ENCODE peak calls at places on chromosomes 2 and 18, in nine cellular contexts. X, U, V, T, L, D, Y, K and S are unnamed samples.

GRCh38 chr18:57748770-57749603 is 54.1 kb downstream of the ATP8B1 start:
- DNase-seq in X (no peak), K (no peak), U (no peak), Y (peak; percentile 21), T (peak; percentile 44), D (no peak), V (no peak), L (no peak), S (no peak)

GRCh38 chr2:135798762-135799161 is 38.2 kb downstream of the LCT start:
- DNase-seq in D (no peak), Y (no peak), X (no peak), U (no peak), K (no peak), T (no peak), V (no peak), L (no peak), S (no peak)

GRCh38 chr2:191869781-191870180 is 22.9 kb upstream of the CAVIN2 start:
- DNase-seq in K (no peak), D (no peak), Y (no peak), V (no peak), T (no peak), L (no peak), X (no peak), U (no peak), S (no peak)

GRCh38 chr2:120415728-120416509 is 70.0 kb downstream of the INHBB start:
- DNase-seq in X (no peak), Y (no peak), U (no peak), L (no peak), V (no peak), D (no peak), K (no peak), T (no peak), S (no peak)

GRCh38 chr2:66550826-66551225 is 115.9 kb downstream of the MEIS1 start:
- DNase-seq in U (no peak), L (no peak), K (no peak), Y (no peak), X (no peak), T (no peak), D (no peak), V (no peak), S (no peak)

GRCh38 chr2:15731213-15731888 is 139.7 kb downstream of the DDX1 start:
- DNase-seq in X (no peak), U (no peak), K (no peak), L (no peak), V (no peak), D (no peak), T (no peak), Y (no peak), S (no peak)

GRCh38 chr2:226334981-226335720 is 464.5 kb downstream of the IRS1 start:
- DNase-seq in Y (no peak), U (no peak), K (no peak), L (no peak), X (no peak), T (no peak), D (no peak), V (no peak), S (no peak)

GRCh38 chr18:76376668-76377358 is 118.2 kb downstream of the ZNF516 start:
- DNase-seq in U (no peak), V (no peak), L (no peak), T (no peak), X (no peak), K (no peak), Y (no peak), D (no peak), S (no peak)

GRCh38 chr2:65708129-65708528 is 275.7 kb upstream of the SPRED2 start:
- DNase-seq in Y (no peak), X (no peak), K (no peak), L (no peak), V (no peak), U (no peak), T (no peak), D (no peak), S (no peak)

GRCh38 chr2:240648155-240648649 is 22.9 kb downstream of the GPR35 start:
- DNase-seq in L (no peak), D (no peak), U (no peak), X (no peak), Y (no peak), K (no peak), V (no peak), T (no peak), S (no peak)

GRCh38 chr18:24491882-24492281 is 31.4 kb downstream of the HRH4 start:
- DNase-seq in Y (no peak), V (no peak), L (no peak), K (no peak), U (no peak), T (no peak), D (no peak), X (peak; percentile 14), S (no peak)

GRCh38 chr2:224887159-224887558 is 155.1 kb downstream of the DOCK10 start:
- DNase-seq in T (no peak), D (no peak), V (no peak), Y (no peak), U (no peak), L (no peak), X (no peak), K (no peak), S (no peak)

GRCh38 chr2:100779908-100780202 is 40.1 kb upstream of the NPAS2 start:
- DNase-seq in V (no peak), Y (no peak), K (no peak), T (no peak), X (no peak), D (no peak), U (no peak), L (no peak), S (no peak)

GRCh38 chr2:234165421-234165820 is 114.9 kb downstream of the SPP2 start:
- DNase-seq in L (no peak), Y (no peak), D (no peak), K (no peak), X (no peak), T (no peak), V (no peak), U (no peak), S (no peak)

GRCh38 chr2:233436691-233437438 is 82.6 kb downstream of the DGKD start:
- DNase-seq in D (no peak), X (peak; percentile 4), L (no peak), T (no peak), K (no peak), U (no peak), Y (no peak), V (peak; percentile 57), S (peak; percentile 12)

GRCh38 chr2:152166633-152167032 is 8.9 kb downstream of the STAM2 start:
- DNase-seq in L (no peak), U (no peak), Y (no peak), X (no peak), T (no peak), D (no peak), V (no peak), K (no peak), S (no peak)

GRCh38 chr18:62324917-62325805 is at the start of gene TNFRSF11A:
- DNase-seq in X (peak; percentile 83), D (no peak), T (peak; percentile 38), Y (peak; percentile 82), V (peak; percentile 27), K (no peak), L (no peak), U (peak; percentile 57), S (no peak)

GRCh38 chr18:6054443-6054842 is 159.1 kb upstream of the TMEM200C start:
- DNase-seq in X (no peak), K (no peak), L (no peak), Y (no peak), U (no peak), T (no peak), D (no peak), V (no peak), S (no peak)

GRCh38 chr2:103401621-103402020 is 639.8 kb downstream of the TMEM182 start:
- DNase-seq in T (no peak), L (no peak), U (no peak), K (no peak), Y (no peak), V (no peak), D (peak; percentile 78), X (no peak), S (no peak)

DNA sequence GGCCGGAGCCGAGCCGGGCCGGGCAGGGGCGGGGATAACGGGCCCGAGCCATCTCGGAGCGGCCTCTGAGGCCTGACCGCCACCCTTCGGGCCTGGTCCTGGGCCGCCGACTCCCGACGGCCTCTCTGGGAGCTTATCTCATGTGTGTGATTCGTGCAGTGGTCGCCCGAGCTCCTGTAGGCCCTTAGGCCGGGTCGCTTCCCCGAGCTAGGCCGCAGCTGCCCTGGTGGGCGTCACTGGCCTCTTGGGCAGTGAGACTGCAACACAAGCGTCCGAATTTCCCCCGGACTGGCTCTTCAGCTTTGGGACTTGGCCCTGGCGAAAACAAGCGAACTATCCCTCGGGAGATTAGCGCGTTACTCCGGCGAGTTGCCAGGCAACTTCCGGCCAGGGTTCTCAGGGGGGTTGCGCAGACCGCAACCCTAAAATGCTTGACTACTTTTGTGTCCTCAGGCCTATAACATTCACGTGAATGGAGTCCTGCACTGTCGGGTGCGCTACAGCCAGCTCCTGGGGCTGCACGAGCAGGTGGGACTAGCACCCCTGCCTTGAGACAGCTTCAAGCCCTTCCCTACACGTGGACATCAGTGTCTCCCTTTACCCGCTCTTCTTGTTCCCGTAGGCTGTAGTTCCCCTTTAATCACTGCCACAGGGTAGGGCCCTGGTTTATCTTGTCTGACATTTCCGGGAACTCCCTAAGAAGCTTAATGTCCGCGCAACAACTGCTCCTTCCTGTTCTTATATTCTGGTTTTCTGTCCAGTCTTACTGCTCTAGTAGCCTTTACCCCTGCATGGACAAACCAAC is 602 bp downstream of the SNX17 start:
- DNase-seq in D (no peak), T (peak; percentile 29), L (no peak), U (no peak), K (no peak), Y (peak; percentile 26), X (peak; percentile 54), V (peak; percentile 61), S (peak; percentile 66)
- TF ChIP-seq POLR2A in D (no peak), T (no peak), L (no peak), U (peak; percentile 13), K (no peak), Y (peak; percentile 69), X (peak; percentile 66), V (no peak), S (no peak)

DNA sequence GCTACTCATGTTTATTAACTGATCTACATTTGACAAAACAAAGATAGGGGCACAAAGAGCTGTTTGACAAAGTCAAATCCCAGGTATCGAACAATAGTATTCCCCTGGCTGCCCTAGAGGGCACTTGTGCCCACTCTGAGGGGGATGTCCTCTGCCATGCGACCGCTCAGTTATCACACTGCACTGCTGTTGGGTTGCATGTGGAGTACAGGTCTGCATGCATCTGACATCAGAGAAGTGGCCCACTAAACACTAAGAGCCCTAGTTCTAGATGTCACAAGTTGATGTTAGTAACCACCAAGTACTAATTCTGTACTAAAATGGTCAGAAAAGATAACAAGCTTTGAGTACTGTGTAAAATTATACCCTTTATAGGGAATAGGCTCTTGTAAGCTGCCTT is 20.1 kb upstream of the FLACC1 start:
- DNase-seq in D (no peak), X (no peak), Y (no peak), V (no peak), L (no peak), U (no peak), K (no peak), T (no peak), S (no peak)
- TF ChIP-seq POLR2A in D (no peak), X (no peak), Y (no peak), V (no peak), L (no peak), U (no peak), K (no peak), T (no peak), S (no peak)

GRCh38 chr2:45009303-45009927 is at the start of gene SIX2:
- DNase-seq in L (peak; percentile 86), K (no peak), X (peak; percentile 71), D (peak; percentile 93), V (peak; percentile 93), U (no peak), T (peak; percentile 81), Y (no peak), S (peak; percentile 34)
- TF ChIP-seq POLR2A in L (no peak), K (no peak), X (no peak), D (no peak), V (peak; percentile 70), U (peak; percentile 23), T (no peak), Y (no peak), S (no peak)

GRCh38 chr2:141940709-141941108 is 190.1 kb downstream of the LRP1B start:
- DNase-seq in T (no peak), V (no peak), X (no peak), D (no peak), L (no peak), Y (no peak), K (no peak), U (no peak), S (no peak)
- TF ChIP-seq POLR2A in T (no peak), V (no peak), X (no peak), D (no peak), L (no peak), Y (no peak), K (no peak), U (no peak), S (no peak)